ENCODE peak calls at places on chromosome 20, in five cellular contexts. H, P, O, W and U are unnamed samples. For H3K4me1, the result is how much of the 10 kb centered on the place peaks cover.

GRCh38 chr20:46118481-46119020 is 437 bp downstream of the CD40 start:
- DNase-seq in P (peak), W (peak), O (peak), H (peak), U (no peak)

GRCh38 chr20:63962426-63963347 is 6.5 kb upstream of the UCKL1 start:
- DNase-seq in W (no peak), P (peak), O (peak), H (no peak), U (no peak)

GRCh38 chr20:14264869-14265268 is 72.5 kb downstream of the FLRT3 start:
- DNase-seq in O (no peak), W (no peak), H (no peak), P (no peak), U (no peak)

GRCh38 chr20:60239981-60240380 is 281.8 kb downstream of the CDH26 start:
- DNase-seq in O (no peak), W (no peak), P (no peak), H (no peak), U (no peak)

GRCh38 chr20:58019027-58019849 is 209.2 kb downstream of the ANKRD60 start:
- DNase-seq in O (no peak), W (no peak), P (peak), H (no peak), U (no peak)

GRCh38 chr20:64027981-64028685 is 7.8 kb upstream of the C20orf204 start:
- DNase-seq in O (no peak), P (no peak), H (no peak), W (no peak), U (no peak)

GRCh38 chr20:62675156-62675871 is 33.0 kb downstream of the SLCO4A1 start:
- DNase-seq in W (no peak), H (no peak), P (no peak), O (no peak), U (no peak)

GRCh38 chr20:13222319-13222716 is 1.2 kb downstream of the ISM1 start:
- DNase-seq in P (no peak), H (no peak), O (no peak), W (no peak), U (no peak)

GRCh38 chr20:31767805-31768204 is 28.7 kb downstream of the TPX2 start:
- DNase-seq in H (no peak), P (no peak), O (no peak), W (no peak), U (no peak)

GRCh38 chr20:17525650-17526049 is 5.5 kb downstream of the BFSP1 start:
- DNase-seq in O (no peak), P (no peak), W (no peak), H (no peak), U (peak)

GRCh38 chr20:39800548-39800947 is 838.4 kb downstream of the DHX35 start:
- DNase-seq in H (peak), P (no peak), W (peak), O (peak), U (peak)

GRCh38 chr20:53316221-53316937 is 277.3 kb downstream of the ZNF217 start:
- DNase-seq in O (no peak), P (no peak), W (no peak), H (no peak), U (no peak)

GRCh38 chr20:9087531-9088217 is 18.8 kb downstream of the PLCB4 start:
- DNase-seq in H (no peak), O (no peak), P (no peak), W (no peak), U (no peak)

GRCh38 chr20:2698912-2699311 is 6.3 kb downstream of the EBF4 start:
- DNase-seq in O (no peak), W (no peak), P (peak), H (peak), U (peak)

GRCh38 chr20:40497781-40498691 is 191.0 kb downstream of the MAFB start:
- DNase-seq in P (peak), H (peak), W (peak), O (peak), U (peak)

GRCh38 chr20:8662433-8662954 is 406.4 kb upstream of the PLCB4 start:
- DNase-seq in P (no peak), W (no peak), H (no peak), O (no peak), U (no peak)

GRCh38 chr20:56166781-56167465 is 81.6 kb upstream of the MC3R start:
- DNase-seq in O (no peak), W (no peak), H (no peak), P (no peak), U (no peak)

GRCh38 chr20:53611449-53611894 is 17.8 kb upstream of the ZNF217 start:
- DNase-seq in H (peak), W (peak), P (peak), O (no peak), U (no peak)

GRCh38 chr20:38927902-38928578 is 1.8 kb downstream of the FAM83D start:
- DNase-seq in O (no peak), H (no peak), W (no peak), P (no peak), U (no peak)

GRCh38 chr20:2752631-2753455 is 47.6 kb downstream of the CPXM1 start:
- DNase-seq in O (peak), H (no peak), P (peak), W (no peak), U (no peak)

GRCh38 chr20:2747676-2748235 is 52.7 kb downstream of the CPXM1 start:
- DNase-seq in P (no peak), O (no peak), H (no peak), W (peak), U (no peak)

GRCh38 chr20:47126374-47126705 is 230.2 kb downstream of the ZMYND8 start:
- DNase-seq in O (no peak), W (no peak), H (no peak), P (no peak), U (no peak)

GRCh38 chr20:33731693-33732165 is at the start of gene ZNF341:
- DNase-seq in P (peak), H (peak), O (peak), W (peak), U (peak)

GRCh38 chr20:48673485-48673884 is 154.3 kb downstream of the PREX1 start:
- DNase-seq in O (no peak), H (no peak), P (no peak), W (no peak), U (no peak)

GRCh38 chr20:34875657-34876160 is 703 bp upstream of the ACSS2 start:
- DNase-seq in O (no peak), H (no peak), P (no peak), W (no peak), U (no peak)

GRCh38 chr20:4811661-4812181 is 90.0 kb downstream of the PRND start:
- DNase-seq in W (peak), H (peak), O (peak), P (peak), U (peak)

GRCh38 chr20:47220161-47220582 is 136.3 kb downstream of the ZMYND8 start:
- DNase-seq in H (no peak), P (no peak), O (no peak), W (no peak), U (no peak)

GRCh38 chr20:36126836-36127529 is 27.6 kb upstream of the EPB41L1 start:
- DNase-seq in W (no peak), O (no peak), P (no peak), H (no peak), U (no peak)

GRCh38 chr20:12171927-12172581 is 254.4 kb downstream of the BTBD3 start:
- DNase-seq in P (no peak), O (peak), H (no peak), W (peak), U (no peak)

GRCh38 chr20:60123096-60123495 is 164.9 kb downstream of the CDH26 start:
- DNase-seq in W (no peak), P (no peak), H (no peak), O (no peak), U (no peak)

GRCh38 chr20:49916146-49917002 is 1.0 kb upstream of the SPATA2 start:
- DNase-seq in H (peak), P (no peak), O (no peak), W (no peak), U (no peak)

GRCh38 chr20:363319-364078 is 16.6 kb downstream of the NRSN2 start:
- DNase-seq in O (no peak), H (no peak), W (no peak), P (no peak), U (no peak)

GRCh38 chr20:17465236-17465635 is 65.9 kb downstream of the BFSP1 start:
- DNase-seq in P (no peak), W (no peak), H (no peak), O (no peak), U (no peak)

GRCh38 chr20:10337291-10337690 is 96.7 kb downstream of the MKKS start:
- DNase-seq in H (no peak), P (no peak), W (no peak), O (no peak), U (no peak)
- H3K4me1 ChIP-seq in H (under half), P (under half), W (under half), O (under half), U (under half)

GRCh38 chr20:51563597-51564332 is 21.2 kb upstream of the NFATC2 start:
- DNase-seq in P (no peak), H (peak), O (peak), W (peak), U (peak)
- H3K4me3 ChIP-seq in P (no peak), H (peak), O (no peak), W (no peak), U (no peak)

GRCh38 chr20:44117296-44118184 is 69.4 kb downstream of the JPH2 start:
- DNase-seq in P (peak), O (no peak), W (no peak), H (no peak), U (no peak)
- H3K4me1 ChIP-seq in P (under half), O (under half), W (under half), H (under half), U (under half)

GRCh38 chr20:25360631-25361286 is 29.9 kb downstream of the ABHD12 start:
- DNase-seq in H (no peak), O (no peak), P (no peak), W (no peak), U (no peak)
- H3K4me3 ChIP-seq in H (no peak), O (no peak), P (no peak), W (no peak), U (no peak)